ENCODE peak calls at places on chromosome 11, in six cellular contexts. M is cardiac muscle cell, W is brain microvascular endothelial cell, H is ovary, R is upper lobe of right lung, J is HCT116. G is an unnamed sample.

GRCh38 chr11:35235944-35236666 is 97.1 kb downstream of the CD44 start:
- DNase-seq in M (no peak), W (no peak), H (no peak), R (no peak), J (peak; percentile 61), G (peak; percentile 18)

GRCh38 chr11:92845390-92846185 is 123.9 kb upstream of the MTNR1B start:
- DNase-seq in M (no peak), W (no peak), H (no peak), R (no peak), J (no peak), G (peak; percentile 24)

GRCh38 chr11:134276396-134277175 is 407 bp downstream of the GLB1L3 start:
- DNase-seq in M (no peak), W (no peak), H (no peak), R (no peak), J (no peak), G (peak; percentile 25)

GRCh38 chr11:1192741-1193325 is 30.0 kb upstream of the MUC5B start:
- DNase-seq in M (no peak), W (no peak), H (peak; percentile 2), R (no peak), J (no peak), G (no peak)

GRCh38 chr11:78248191-78248590 is 59.5 kb downstream of the USP35 start:
- DNase-seq in M (no peak), W (no peak), H (no peak), R (no peak), J (no peak), G (no peak)

GRCh38 chr11:69899957-69900821 is 81.0 kb upstream of the FGF3 start:
- DNase-seq in M (peak; percentile 23), W (peak; percentile 33), H (no peak), R (no peak), J (no peak), G (no peak)

GRCh38 chr11:17551347-17552040 is 4.4 kb downstream of the OTOG start:
- DNase-seq in M (no peak), W (no peak), H (no peak), R (no peak), J (no peak), G (no peak)

GRCh38 chr11:112972399-112973115 is 11.3 kb downstream of the NCAM1 start:
- DNase-seq in M (no peak), W (no peak), H (no peak), R (no peak), J (no peak), G (no peak)

GRCh38 chr11:45182902-45183301 is 36.5 kb downstream of the PRDM11 start:
- DNase-seq in M (peak; percentile 53), W (peak; percentile 20), H (no peak), R (no peak), J (peak; percentile 19), G (no peak)

GRCh38 chr11:36748856-36749255 is 150.8 kb upstream of the RAG2 start:
- DNase-seq in M (no peak), W (no peak), H (no peak), R (no peak), J (no peak), G (no peak)

GRCh38 chr11:36743039-36743438 is 145.0 kb upstream of the RAG2 start:
- DNase-seq in M (no peak), W (no peak), H (no peak), R (no peak), J (no peak), G (no peak)

GRCh38 chr11:36741515-36741914 is 143.5 kb upstream of the RAG2 start:
- DNase-seq in M (no peak), W (no peak), H (no peak), R (no peak), J (no peak), G (no peak)

GRCh38 chr11:36746886-36747710 is 149.1 kb upstream of the RAG2 start:
- DNase-seq in M (peak; percentile 96), W (peak; percentile 92), H (peak; percentile 83), R (peak; percentile 88), J (peak; percentile 86), G (peak; percentile 79)

DNA sequence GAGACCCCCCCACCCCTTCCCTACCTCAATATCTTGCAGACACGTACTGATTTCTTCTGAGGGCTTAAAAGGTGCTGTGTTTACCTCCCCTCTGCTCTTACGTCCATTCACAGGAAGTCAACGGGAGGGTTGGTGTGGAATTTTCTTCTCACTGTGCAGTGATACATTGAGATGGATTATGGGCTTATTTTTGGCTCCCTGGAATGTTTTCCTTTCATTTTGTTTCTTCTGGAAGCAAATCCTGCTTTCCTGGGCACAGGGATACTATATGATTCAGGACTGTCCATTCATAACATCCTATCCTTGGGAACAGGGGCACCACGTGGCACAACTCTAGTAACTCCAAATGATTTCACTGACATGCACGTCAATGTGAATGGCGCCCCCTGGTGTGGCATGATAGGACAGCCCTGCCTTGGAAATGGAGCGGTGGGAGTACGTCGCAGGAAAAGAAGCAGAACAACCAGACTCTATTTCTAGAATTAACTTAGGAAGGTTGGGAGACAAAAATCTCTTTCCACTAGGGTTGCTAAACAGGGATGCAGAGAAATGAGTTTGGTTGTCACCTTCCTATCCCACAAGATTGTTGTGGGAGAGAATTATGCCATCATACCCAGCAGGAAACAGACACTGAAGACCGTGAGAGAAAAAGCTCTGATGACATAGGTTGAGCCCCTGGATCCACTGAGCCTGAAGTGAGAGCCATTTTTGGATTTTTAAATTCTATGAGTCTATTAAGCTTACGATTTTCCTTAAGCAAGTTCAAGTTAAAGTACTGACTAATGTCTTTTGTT is 146.5 kb upstream of the RAG2 start:
- DNase-seq in M (peak; percentile 73), W (peak; percentile 72), H (peak; percentile 51), R (peak; percentile 80), J (peak; percentile 46), G (peak; percentile 11)
- TF ChIP-seq CTCF in M (peak; percentile 87), W (peak; percentile 92), H (no peak), R (peak; percentile 78), J (peak; percentile 87), G (peak; percentile 46)

GRCh38 chr11:6646040-6646439 is 9.6 kb downstream of the DCHS1 start:
- DNase-seq in M (peak; percentile 79), W (peak; percentile 72), H (no peak), R (no peak), J (no peak), G (no peak)
- H3K27ac ChIP-seq in M (no peak overlapping the region), W (no peak overlapping the region), H (no peak overlapping the region), R (peak overlapping the region; percentile 47), J (no peak overlapping the region), G (no peak overlapping the region)

GRCh38 chr11:118870396-118871343 is 13.0 kb upstream of the CXCR5 start:
- DNase-seq in M (peak; percentile 54), W (no peak), H (peak; percentile 70), R (peak; percentile 69), J (no peak), G (no peak)
- TF ChIP-seq CTCF in M (peak; percentile 29), W (peak; percentile 43), H (no peak), R (no peak), J (no peak), G (no peak)

DNA sequence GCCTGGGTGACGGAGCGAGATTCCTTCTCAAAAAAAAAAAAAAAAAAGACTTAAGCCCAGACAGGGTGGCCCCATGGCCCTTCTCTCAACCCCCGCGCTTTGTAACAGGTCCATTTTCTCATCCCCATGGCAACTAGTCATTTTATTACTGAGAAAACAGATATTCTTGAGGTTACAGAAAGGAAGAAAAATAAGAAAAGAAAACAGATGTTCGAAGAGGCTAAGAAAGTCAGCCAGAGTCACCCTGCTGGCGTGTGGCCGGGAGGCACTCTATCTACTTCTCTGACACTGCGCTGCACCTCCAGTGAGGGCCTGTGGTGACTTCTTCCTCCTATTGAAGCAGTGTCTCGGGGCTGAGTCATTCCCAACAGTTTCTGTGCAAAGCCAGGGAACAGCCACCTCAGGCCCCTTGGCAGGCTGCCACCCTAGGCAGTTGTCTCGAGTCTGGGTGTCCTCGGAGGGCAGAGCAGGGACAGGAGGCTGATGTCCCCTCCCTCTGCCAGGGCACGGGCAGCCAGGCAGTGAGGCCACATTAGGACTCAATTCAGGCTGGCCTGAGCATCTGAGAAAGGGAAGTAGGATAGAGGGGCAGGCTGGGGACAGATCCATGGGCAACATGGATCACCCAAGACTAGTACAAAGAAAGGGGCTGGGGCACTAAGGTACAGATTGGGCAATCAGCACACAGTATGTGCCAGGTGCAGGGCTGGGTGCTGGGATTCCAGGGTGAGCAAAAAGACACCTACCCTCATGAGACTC is 16.4 kb upstream of the SYVN1 start:
- DNase-seq in M (peak; percentile 63), W (peak; percentile 93), H (peak; percentile 50), R (peak; percentile 93), J (peak; percentile 90), G (peak; percentile 72)
- H3K27ac ChIP-seq in M (no peak overlapping the region), W (peak overlapping the region; percentile 79), H (no peak overlapping the region), R (peak overlapping the region; percentile 71), J (peak overlapping the region; percentile 89), G (peak overlapping the region; percentile 87)

GRCh38 chr11:64765291-64765803 is 5.6 kb upstream of the PYGM start:
- DNase-seq in M (no peak), W (no peak), H (no peak), R (peak; percentile 60), J (no peak), G (no peak)
- TF ChIP-seq CTCF in M (no peak), W (peak; percentile 46), H (no peak), R (no peak), J (peak; percentile 32), G (no peak)

DNA sequence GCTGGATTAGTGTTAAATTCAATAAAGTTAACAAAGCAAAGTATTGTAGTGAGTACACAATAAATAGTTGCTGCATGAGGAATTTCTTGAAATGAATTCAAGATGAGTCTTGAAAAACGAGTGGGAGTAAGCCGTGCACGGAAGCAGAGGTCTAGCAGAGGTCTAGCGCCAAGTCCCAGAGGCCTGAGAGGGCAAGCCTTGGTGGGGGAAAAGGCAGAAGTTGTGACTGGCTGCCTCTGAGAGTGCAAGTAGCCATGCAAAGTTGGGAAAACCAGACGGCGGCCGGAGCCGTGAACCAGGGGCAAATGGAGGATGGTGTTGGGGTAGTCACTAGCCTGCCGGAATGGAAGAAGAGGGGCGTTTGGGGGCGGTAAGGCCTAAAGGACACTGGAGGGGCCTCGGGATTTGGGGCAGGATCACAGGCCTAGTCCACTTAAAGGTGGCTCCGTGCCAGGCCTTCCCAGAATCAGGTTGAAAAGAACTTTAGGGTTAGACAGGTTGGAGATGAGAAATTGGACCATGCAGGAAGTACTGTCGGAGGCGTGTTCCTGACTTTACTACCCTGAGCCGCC is 379 bp upstream of the SLC3A2 start:
- DNase-seq in M (peak; percentile 90), W (peak; percentile 69), H (no peak), R (no peak), J (no peak), G (peak; percentile 62)
- H3K27ac ChIP-seq in M (peak overlapping the region; percentile 94), W (peak overlapping the region; percentile 97), H (peak overlapping the region; percentile 96), R (peak overlapping the region; percentile 100), J (peak overlapping the region; percentile 96), G (peak overlapping the region; percentile 99)

GRCh38 chr11:83801799-83802198 is 515.6 kb upstream of the CCDC90B start:
- DNase-seq in M (no peak), W (no peak), H (no peak), R (no peak), J (no peak), G (no peak)
- TF ChIP-seq CTCF in M (peak; percentile 19), W (peak; percentile 30), H (no peak), R (peak; percentile 8), J (peak; percentile 36), G (no peak)

G was measured in RWPE1.